ENCODE peak calls at places on chromosome 6, in five cellular contexts. W, F, T, G and Y are unnamed samples.
A peak's percentile ranks its signal among the peaks of the same experiment; 100 is the strongest.

GRCh38 chr6:169230923-169231789 is 22.5 kb downstream of the THBS2 start:
- DNase-seq in W (no peak), F (no peak), T (no peak), G (no peak), Y (no peak)

GRCh38 chr6:1136415-1136774 is 175.5 kb upstream of the FOXQ1 start:
- DNase-seq in W (no peak), F (no peak), T (no peak), G (no peak), Y (no peak)

GRCh38 chr6:37280162-37280895 is 22.4 kb upstream of the TMEM217 start:
- DNase-seq in W (no peak), F (no peak), T (no peak), G (no peak), Y (no peak)

GRCh38 chr6:41374618-41375590 is 39.5 kb downstream of the NCR2 start:
- DNase-seq in W (no peak), F (no peak), T (no peak), G (no peak), Y (no peak)

GRCh38 chr6:138004423-138005287 is 102.6 kb downstream of the PERP start:
- DNase-seq in W (no peak), F (peak; percentile 32), T (no peak), G (no peak), Y (no peak)

GRCh38 chr6:31126416-31127175 is 6.3 kb upstream of the CDSN start:
- DNase-seq in W (peak; percentile 59), F (no peak), T (no peak), G (no peak), Y (no peak)

GRCh38 chr6:44161997-44162338 is 3.3 kb downstream of the CAPN11 start:
- DNase-seq in W (no peak), F (no peak), T (no peak), G (no peak), Y (no peak)

GRCh38 chr6:155434117-155434516 is 21.5 kb downstream of the NOX3 start:
- DNase-seq in W (no peak), F (no peak), T (no peak), G (no peak), Y (no peak)

GRCh38 chr6:156776470-156776840 is 723 bp upstream of the ARID1B start:
- DNase-seq in W (no peak), F (no peak), T (no peak), G (no peak), Y (no peak)

GRCh38 chr6:91438570-91438969 is 851.7 kb upstream of the MAP3K7 start:
- DNase-seq in W (no peak), F (no peak), T (no peak), G (no peak), Y (no peak)

GRCh38 chr6:55578537-55579363 is at the start of gene HMGCLL1:
- DNase-seq in W (peak; percentile 54), F (no peak), T (peak; percentile 19), G (no peak), Y (peak; percentile 79)

GRCh38 chr6:138465007-138465645 is 34.2 kb downstream of the NHSL1 start:
- DNase-seq in W (no peak), F (peak; percentile 70), T (no peak), G (no peak), Y (no peak)

GRCh38 chr6:144353871-144354314 is 68.8 kb downstream of the UTRN start:
- DNase-seq in W (no peak), F (no peak), T (no peak), G (no peak), Y (no peak)

GRCh38 chr6:113856571-113857564 is at the start of gene MARCKS:
- DNase-seq in W (peak; percentile 68), F (peak; percentile 69), T (peak; percentile 88), G (peak; percentile 37), Y (peak; percentile 86)

GRCh38 chr6:148769304-148769968 is 22.6 kb downstream of the UST start:
- DNase-seq in W (no peak), F (no peak), T (no peak), G (no peak), Y (no peak)

GRCh38 chr6:75286955-75287354 is 2.4 kb upstream of the TMEM30A start:
- DNase-seq in W (no peak), F (no peak), T (no peak), G (no peak), Y (no peak)

GRCh38 chr6:157471895-157472686 is 91.1 kb downstream of the ZDHHC14 start:
- DNase-seq in W (no peak), F (no peak), T (no peak), G (no peak), Y (no peak)

GRCh38 chr6:130357436-130357835 is 8.4 kb upstream of the TMEM200A start:
- DNase-seq in W (no peak), F (no peak), T (no peak), G (no peak), Y (no peak)

GRCh38 chr6:142518761-142519160 is 217.0 kb downstream of the ADGRG6 start:
- DNase-seq in W (no peak), F (no peak), T (no peak), G (no peak), Y (no peak)
- H3K4me3 ChIP-seq in W (no peak overlapping the region), F (no peak overlapping the region), T (no peak overlapping the region), G (no peak overlapping the region), Y (no peak overlapping the region)

DNA sequence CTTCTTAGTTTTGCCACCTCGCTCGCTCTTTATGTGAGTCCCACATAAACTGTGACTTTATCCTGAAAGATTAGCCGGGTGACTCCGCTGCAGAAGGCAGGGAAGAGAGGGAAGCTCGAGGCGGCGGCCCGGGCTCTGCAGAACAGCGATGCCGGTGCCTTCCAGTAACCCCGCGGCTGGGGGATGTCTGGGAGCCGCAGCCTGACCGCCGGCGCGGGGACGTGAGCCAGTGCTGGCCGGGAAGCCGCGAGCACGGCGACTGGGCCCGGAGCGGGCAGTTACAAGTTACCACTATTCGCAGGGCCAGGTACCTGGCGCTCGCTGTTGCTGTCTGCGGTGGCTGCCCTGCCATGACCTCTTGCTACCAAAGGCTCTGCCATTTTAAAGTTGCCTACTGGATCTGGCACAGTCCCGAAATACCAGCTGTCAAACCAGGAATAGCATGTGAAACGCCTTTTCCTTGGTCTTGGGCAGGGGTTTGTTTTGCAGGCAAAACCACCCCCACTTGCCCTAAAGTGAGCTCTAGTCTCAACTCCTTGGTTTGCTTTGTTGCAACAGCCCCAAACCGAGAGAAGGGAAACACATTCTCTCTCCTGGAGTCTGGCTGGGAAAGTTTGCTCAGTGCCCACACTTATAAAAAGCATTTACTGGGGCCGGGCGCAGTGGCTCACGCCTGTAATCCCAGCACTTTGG is 124.0 kb upstream of the SLC2A12 start:
- DNase-seq in W (peak; percentile 70), F (no peak), T (peak; percentile 74), G (no peak), Y (peak; percentile 81)
- TF ChIP-seq POLR2A in W (no peak), F (no peak), T (peak; percentile 56), G (no peak), Y (no peak)

GRCh38 chr6:166750125-166750793 is 123.2 kb upstream of the RPS6KA2 start:
- DNase-seq in W (no peak), F (no peak), T (no peak), G (no peak), Y (no peak)
- H3K4me3 ChIP-seq in W (no peak overlapping the region), F (no peak overlapping the region), T (no peak overlapping the region), G (no peak overlapping the region), Y (no peak overlapping the region)

DNA sequence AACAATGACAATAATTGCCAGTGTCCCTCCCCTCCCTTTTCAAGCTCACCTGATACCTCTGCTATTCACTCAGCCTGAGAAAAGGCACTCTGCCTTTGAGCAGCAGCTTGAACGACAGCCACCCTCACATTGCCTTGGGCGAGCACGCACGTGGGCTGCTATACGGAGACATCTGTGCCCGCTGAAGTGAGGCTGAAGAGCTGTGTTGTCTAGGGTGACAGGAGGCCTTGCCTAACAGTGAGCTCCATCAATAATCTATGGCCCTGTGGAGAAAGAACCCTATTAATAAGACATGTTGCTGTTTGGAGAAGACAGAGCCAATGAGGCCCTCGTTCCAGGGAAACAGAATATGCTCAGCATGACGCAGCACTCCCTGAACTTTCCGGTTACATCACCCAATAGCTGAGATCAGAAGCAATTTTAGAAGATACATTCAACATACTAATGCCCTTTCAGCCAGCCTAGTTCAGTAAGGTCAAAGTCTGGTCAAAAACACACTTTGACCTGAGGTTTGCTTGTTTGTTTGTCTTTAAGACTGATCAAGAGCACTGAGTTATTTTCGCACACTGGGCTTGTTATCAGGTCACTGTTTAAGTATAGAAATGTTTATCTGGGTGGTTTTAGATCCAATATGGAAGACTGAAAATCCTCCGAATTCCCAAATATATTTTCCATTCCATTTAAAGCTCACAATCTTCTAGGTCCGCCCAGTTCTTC is 30.6 kb downstream of the RBM24 start:
- DNase-seq in W (peak; percentile 61), F (no peak), T (no peak), G (no peak), Y (no peak)
- TF ChIP-seq POLR2A in W (peak; percentile 32), F (no peak), T (no peak), G (no peak), Y (no peak)

DNA sequence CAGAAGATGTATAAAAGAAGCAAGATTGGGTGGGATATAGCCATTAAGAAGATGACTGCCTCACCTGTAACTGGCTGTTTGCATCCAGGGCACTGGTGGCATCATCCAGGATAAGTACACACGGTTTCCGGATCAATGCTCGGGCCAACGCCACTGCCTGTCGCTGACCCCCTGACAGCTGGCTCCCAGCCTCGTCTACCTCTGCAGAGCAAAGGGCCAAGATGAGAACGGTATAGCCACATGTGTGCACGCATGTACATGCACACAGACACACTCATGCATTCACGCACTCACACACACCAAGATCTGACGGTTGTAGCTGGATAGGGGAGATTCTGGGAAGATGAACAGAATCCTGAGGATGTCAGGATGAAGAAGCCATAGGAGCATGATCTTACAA is 3.2 kb upstream of the PSMB8 start:
- DNase-seq in W (no peak), F (no peak), T (no peak), G (no peak), Y (no peak)
- H3K4me3 ChIP-seq in W (no peak overlapping the region), F (no peak overlapping the region), T (no peak overlapping the region), G (no peak overlapping the region), Y (no peak overlapping the region)

GRCh38 chr6:17998442-17998841 is 11.0 kb upstream of the KIF13A start:
- DNase-seq in W (no peak), F (no peak), T (no peak), G (no peak), Y (no peak)
- TF ChIP-seq POLR2A in W (no peak), F (no peak), T (no peak), G (no peak), Y (no peak)

DNA sequence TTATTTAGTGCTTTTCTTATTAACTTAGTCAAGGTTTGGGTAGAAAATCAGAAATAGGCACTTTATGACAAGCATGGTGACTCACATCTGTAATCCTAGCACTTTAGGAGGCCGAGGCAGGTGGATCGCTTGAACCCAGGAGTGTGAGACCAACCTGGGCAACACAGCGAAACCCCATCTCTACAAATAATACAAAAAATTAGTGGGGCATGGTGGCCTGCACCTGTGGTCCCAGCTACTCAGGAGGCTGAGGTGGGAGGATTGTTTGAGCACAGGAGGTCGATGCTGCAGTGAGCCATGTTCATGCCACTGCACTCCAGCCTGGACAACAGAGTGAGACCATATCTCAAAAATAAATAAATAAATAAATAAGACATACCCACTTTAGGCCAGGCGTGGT is 51.3 kb upstream of the THEMIS start:
- DNase-seq in W (no peak), F (no peak), T (no peak), G (no peak), Y (no peak)
- H3K4me3 ChIP-seq in W (no peak overlapping the region), F (no peak overlapping the region), T (no peak overlapping the region), G (no peak overlapping the region), Y (no peak overlapping the region)